ENCODE peak calls at places on chromosomes 16 and 17, in eight cellular contexts. Q, X, K, E, A, U, C and I are unnamed samples.

GRCh38 chr16:27414803-27415431 is 12.9 kb downstream of the IL21R start:
- DNase-seq in Q (no peak), X (no peak), K (no peak), E (no peak), A (no peak), U (peak; percentile 19), C (no peak), I (no peak)

GRCh38 chr16:1039762-1040161 is 32.8 kb upstream of the SSTR5 start:
- DNase-seq in Q (no peak), X (no peak), K (no peak), E (no peak), A (no peak), U (no peak), C (no peak), I (no peak)

GRCh38 chr17:36705651-36706436 is 104.5 kb downstream of the MRM1 start:
- DNase-seq in Q (no peak), X (peak; percentile 56), K (peak; percentile 60), E (no peak), A (no peak), U (peak; percentile 38), C (peak; percentile 53), I (no peak)

GRCh38 chr17:2707721-2708584 is 3.6 kb downstream of the CLUH start:
- DNase-seq in Q (peak; percentile 66), X (no peak), K (no peak), E (peak; percentile 34), A (no peak), U (no peak), C (no peak), I (peak; percentile 91)

GRCh38 chr16:81639931-81640680 is 139.0 kb upstream of the PLCG2 start:
- DNase-seq in Q (no peak), X (no peak), K (no peak), E (no peak), A (no peak), U (no peak), C (no peak), I (no peak)

GRCh38 chr17:19727466-19728113 is 11.2 kb upstream of the SLC47A2 start:
- DNase-seq in Q (peak; percentile 73), X (peak; percentile 67), K (no peak), E (peak; percentile 28), A (peak; percentile 75), U (no peak), C (no peak), I (peak; percentile 65)

GRCh38 chr17:61536417-61536955 is 54.5 kb downstream of the NACA2 start:
- DNase-seq in Q (no peak), X (no peak), K (no peak), E (no peak), A (no peak), U (no peak), C (no peak), I (no peak)

GRCh38 chr17:78407387-78407990 is 29.0 kb downstream of the PGS1 start:
- DNase-seq in Q (no peak), X (no peak), K (no peak), E (no peak), A (no peak), U (no peak), C (peak; percentile 75), I (peak; percentile 16)